ENCODE peak calls at places on chromosomes 7 and 10, in eight cellular contexts. D is vagina, M is upper lobe of left lung, J is sigmoid colon, S is SK-N-SH, K is prostate gland, V is transverse colon, Z is breast epithelium. H is an unnamed sample.

GRCh38 chr7:134351424-134351823 is 34.7 kb upstream of the SLC35B4 start:
- DNase-seq in J (no peak), D (no peak), S (no peak), Z (no peak), V (no peak), M (no peak), K (no peak), H (no peak)

GRCh38 chr10:75438275-75438674 is 6.9 kb downstream of the LRMDA start:
- DNase-seq in V (no peak), Z (no peak), M (no peak), D (no peak), J (no peak), K (no peak), S (no peak), H (peak; percentile 63)

GRCh38 chr7:12287886-12288285 is 76.8 kb downstream of the TMEM106B start:
- DNase-seq in J (no peak), D (no peak), V (no peak), M (no peak), K (no peak), S (no peak), Z (no peak), H (no peak)

GRCh38 chr10:47165168-47165710 is 134.8 kb upstream of the GDF10 start:
- DNase-seq in J (no peak), K (no peak), Z (no peak), M (no peak), V (no peak), S (no peak), D (no peak), H (no peak)

GRCh38 chr10:114271014-114271778 is 32.1 kb downstream of the VWA2 start:
- DNase-seq in M (no peak), K (peak; percentile 71), S (no peak), V (peak; percentile 27), D (no peak), J (no peak), Z (peak; percentile 51), H (peak; percentile 58)

GRCh38 chr7:154679689-154680088 is 323.2 kb downstream of the PAXIP1 start:
- DNase-seq in V (no peak), Z (no peak), K (no peak), D (no peak), S (no peak), J (no peak), M (no peak), H (no peak)

GRCh38 chr10:117480097-117480496 is 62.4 kb upstream of the EMX2 start:
- DNase-seq in S (no peak), D (no peak), M (no peak), Z (no peak), V (no peak), J (no peak), K (no peak), H (no peak)

GRCh38 chr10:100307716-100308115 is 21.2 kb upstream of the BLOC1S2 start:
- DNase-seq in Z (no peak), J (no peak), V (no peak), M (no peak), D (no peak), K (no peak), S (no peak), H (no peak)

GRCh38 chr7:108503112-108504026 is 22.6 kb downstream of the PNPLA8 start:
- DNase-seq in K (no peak), M (no peak), Z (no peak), V (no peak), D (no peak), J (no peak), S (no peak), H (no peak)

GRCh38 chr7:103037476-103037822 is 37.1 kb downstream of the FBXL13 start:
- DNase-seq in S (no peak), K (no peak), J (no peak), D (no peak), M (no peak), V (no peak), Z (no peak), H (no peak)

GRCh38 chr10:89367529-89367928 is 10.3 kb upstream of the IFIT1B start:
- DNase-seq in D (no peak), Z (no peak), K (no peak), V (no peak), S (no peak), J (no peak), M (no peak), H (no peak)

GRCh38 chr7:137882261-137882668 is 35.5 kb upstream of the DGKI start:
- DNase-seq in M (no peak), Z (no peak), J (peak; percentile 75), V (no peak), D (no peak), K (no peak), S (peak; percentile 36), H (no peak)

DNA sequence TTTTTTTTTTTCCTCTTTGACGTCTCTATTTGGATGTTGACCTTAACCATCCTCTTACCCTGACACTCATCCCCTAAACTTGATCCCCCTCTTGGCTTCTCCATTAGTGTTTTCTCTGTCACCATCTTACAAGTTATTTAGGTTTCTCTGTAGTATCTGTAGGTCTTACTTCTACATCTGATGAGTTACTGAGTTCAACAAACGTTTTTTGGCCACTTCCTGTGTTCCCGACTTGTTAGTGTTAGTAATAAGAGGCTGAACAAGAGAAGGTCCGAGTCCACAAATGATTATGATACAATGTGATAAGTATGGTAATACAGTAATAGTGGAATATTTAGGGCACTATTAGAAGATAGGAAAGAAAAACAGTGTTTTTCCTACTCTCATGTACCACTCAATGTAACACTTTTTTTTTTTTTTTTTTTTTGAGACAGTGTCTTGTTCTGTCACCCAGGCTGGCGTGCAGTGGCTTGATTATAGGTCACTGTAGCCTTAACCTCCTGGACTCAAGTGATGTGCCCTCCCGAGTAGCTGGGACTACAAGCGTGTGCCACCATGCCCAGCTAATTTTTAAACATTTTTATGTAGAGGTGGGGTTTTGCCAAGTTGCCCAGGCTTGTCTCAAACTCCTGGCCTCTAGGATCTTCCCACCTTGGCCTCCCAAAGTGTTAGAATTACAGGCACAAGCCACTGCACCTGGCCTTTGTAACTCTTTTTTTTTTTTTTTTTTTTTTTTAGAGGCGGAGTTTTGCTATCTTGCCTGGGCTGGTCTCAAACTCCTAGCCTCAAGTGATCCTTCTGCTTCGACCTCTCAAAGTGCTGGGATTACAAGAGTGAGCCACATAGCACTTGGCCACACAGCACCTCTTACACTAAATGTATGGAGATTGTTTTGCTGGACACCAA is 12.5 kb downstream of the CCSER2 start:
- DNase-seq in S (no peak), Z (no peak), D (no peak), J (no peak), K (no peak), V (no peak), M (no peak), H (no peak)
- H3K4me1 ChIP-seq in S (peaks cover 21% of the 10 kb centered on the region), Z (no peaks in the 10 kb centered on the region), D (peaks cover 37% of the 10 kb centered on the region), J (peaks cover 13% of the 10 kb centered on the region), K (no peaks in the 10 kb centered on the region), V (peaks cover 5% of the 10 kb centered on the region), M (peaks cover 29% of the 10 kb centered on the region), H (peaks cover 53% of the 10 kb centered on the region)

DNA sequence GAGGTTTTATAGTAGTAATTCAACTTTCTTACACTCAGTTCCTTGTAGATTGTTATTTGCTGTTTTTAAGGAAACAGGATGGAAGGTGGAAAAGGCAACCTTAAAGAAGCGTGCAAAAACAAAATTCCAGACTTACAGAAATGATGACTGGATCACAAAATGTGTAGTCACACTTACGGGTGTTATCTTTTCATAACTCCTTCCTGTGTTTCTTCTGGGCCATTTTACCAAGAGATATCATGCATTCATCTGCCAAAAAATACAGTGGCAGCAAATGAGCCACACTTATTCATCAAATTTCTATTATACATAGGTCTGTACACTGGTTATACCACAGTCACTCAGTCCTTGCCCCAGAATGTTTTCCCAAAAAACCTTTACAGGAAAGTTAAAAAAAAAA is 94.3 kb upstream of the IL6 start:
- DNase-seq in S (no peak), D (no peak), K (no peak), Z (no peak), J (no peak), V (no peak), M (no peak), H (no peak)
- TF ChIP-seq POLR2AphosphoS5 in S (no peak), D (no peak), K (no peak), Z (no peak), J (no peak), V (no peak), M (no peak), H (no peak)

GRCh38 chr10:29324220-29324831 is 35.5 kb downstream of the LYZL1 start:
- DNase-seq in V (no peak), K (no peak), D (peak; percentile 62), M (no peak), J (no peak), S (no peak), Z (no peak), H (no peak)
- H3K4me1 ChIP-seq in V (peaks cover 2% of the 10 kb centered on the region), K (no peaks in the 10 kb centered on the region), D (no peaks in the 10 kb centered on the region), M (no peaks in the 10 kb centered on the region), J (peaks cover 24% of the 10 kb centered on the region), S (no peaks in the 10 kb centered on the region), Z (no peaks in the 10 kb centered on the region), H (peaks cover 15% of the 10 kb centered on the region)

GRCh38 chr7:149003018-149003417 is 25.3 kb downstream of the PDIA4 start:
- DNase-seq in Z (no peak), S (no peak), M (no peak), D (no peak), V (no peak), J (no peak), K (no peak), H (no peak)

GRCh38 chr7:149000961-149001360 is 27.3 kb downstream of the PDIA4 start:
- DNase-seq in D (no peak), J (no peak), K (no peak), Z (no peak), M (no peak), V (no peak), S (no peak), H (no peak)

GRCh38 chr7:149003560-149004305 is 24.6 kb downstream of the PDIA4 start:
- DNase-seq in K (no peak), Z (no peak), M (no peak), V (no peak), J (no peak), D (no peak), S (no peak), H (no peak)

GRCh38 chr7:149001427-149002068 is 26.8 kb downstream of the PDIA4 start:
- DNase-seq in S (no peak), V (no peak), K (no peak), D (no peak), M (no peak), Z (no peak), J (no peak), H (no peak)

DNA sequence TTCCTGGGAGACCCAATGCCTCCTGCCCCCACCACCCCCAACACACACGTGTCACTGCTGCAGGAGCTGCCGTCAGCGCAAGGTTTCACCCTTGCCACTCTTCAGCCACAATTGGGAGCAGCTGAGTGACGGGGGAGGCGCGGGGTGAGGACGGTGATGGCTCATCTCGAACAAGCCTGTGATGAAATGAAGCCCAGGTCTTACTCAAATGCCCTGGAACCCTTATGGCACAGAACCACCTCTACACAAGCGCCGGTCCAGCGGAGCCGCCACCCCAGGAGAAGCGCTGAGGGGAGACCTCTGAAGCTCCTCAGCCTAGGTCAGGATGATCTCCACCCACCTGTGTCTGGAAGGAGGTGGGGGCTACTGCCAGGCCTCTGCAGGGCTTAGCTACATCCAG is 25.7 kb downstream of the PDIA4 start:
- DNase-seq in V (no peak), Z (no peak), K (no peak), S (no peak), M (no peak), J (no peak), D (no peak), H (no peak)
- TF ChIP-seq POLR2AphosphoS5 in V (no peak), Z (no peak), K (no peak), S (no peak), M (no peak), J (no peak), D (no peak), H (no peak)

GRCh38 chr7:42929449-42929848 is 2.5 kb downstream of the PSMA2 start:
- DNase-seq in M (no peak), V (no peak), Z (no peak), S (no peak), J (no peak), D (no peak), K (no peak), H (no peak)
- H3K4me1 ChIP-seq in M (peaks cover 35% of the 10 kb centered on the region), V (peaks cover 21% of the 10 kb centered on the region), Z (peaks cover 5% of the 10 kb centered on the region), S (no peaks in the 10 kb centered on the region), J (peaks cover 29% of the 10 kb centered on the region), D (peaks cover 73% of the 10 kb centered on the region), K (peaks cover 7% of the 10 kb centered on the region), H (peaks cover 39% of the 10 kb centered on the region)

H was measured in stomach.